ENCODE peak calls at places on chromosomes 11 and 22, in six cellular contexts. L is heart left ventricle, S is gastrocnemius medialis, N is MM.1S, Z is fibroblast of pulmonary artery, T is body of pancreas. K is an unnamed sample.
A peak's percentile ranks its signal among the peaks of the same experiment; 100 is the strongest.

GRCh38 chr11:128653828-128654231 is 40.0 kb upstream of the FLI1 start:
- DNase-seq in L (no peak), S (peak; percentile 45), N (no peak), Z (peak; percentile 56), T (peak; percentile 88), K (peak; percentile 81)

GRCh38 chr22:31451709-31452571 is 37.7 kb downstream of the EIF4ENIF1 start:
- DNase-seq in L (no peak), S (no peak), N (peak; percentile 37), Z (peak; percentile 72), T (no peak), K (peak; percentile 60)

GRCh38 chr11:134529212-134530096 is 117.4 kb upstream of the B3GAT1 start:
- DNase-seq in L (peak; percentile 6), S (no peak), N (no peak), Z (no peak), T (no peak), K (no peak)

GRCh38 chr22:31692186-31692886 is 30.3 kb upstream of the PISD start:
- DNase-seq in L (no peak), S (no peak), N (no peak), Z (peak; percentile 57), T (no peak), K (peak; percentile 54)

GRCh38 chr11:107752954-107753822 is 41.3 kb upstream of the SLN start:
- DNase-seq in L (no peak), S (no peak), N (no peak), Z (no peak), T (no peak), K (no peak)

GRCh38 chr22:20455709-20456063 is 18.1 kb upstream of the SCARF2 start:
- DNase-seq in L (no peak), S (no peak), N (no peak), Z (no peak), T (no peak), K (no peak)

GRCh38 chr11:119155733-119156492 is 7.1 kb downstream of the ABCG4 start:
- DNase-seq in L (no peak), S (no peak), N (peak; percentile 18), Z (no peak), T (peak; percentile 33), K (no peak)

GRCh38 chr22:37048133-37048532 is 3.4 kb upstream of the KCTD17 start:
- DNase-seq in L (no peak), S (no peak), N (no peak), Z (no peak), T (no peak), K (no peak)

GRCh38 chr11:16153951-16154350 is 202.4 kb downstream of the SOX6 start:
- DNase-seq in L (no peak), S (no peak), N (no peak), Z (no peak), T (no peak), K (peak; percentile 56)

GRCh38 chr11:3683039-3683438 is 11.9 kb upstream of the CHRNA10 start:
- DNase-seq in L (no peak), S (no peak), N (no peak), Z (no peak), T (no peak), K (no peak)

GRCh38 chr11:65366340-65366773 is 11.8 kb downstream of the TIGD3 start:
- DNase-seq in L (no peak), S (peak; percentile 57), N (peak; percentile 64), Z (peak; percentile 93), T (peak; percentile 71), K (peak; percentile 84)

GRCh38 chr11:67627788-67628624 is 1.7 kb downstream of the NUDT8 start:
- DNase-seq in L (no peak), S (no peak), N (no peak), Z (no peak), T (no peak), K (no peak)

GRCh38 chr22:37179126-37179470 is 8.9 kb downstream of the C1QTNF6 start:
- DNase-seq in L (no peak), S (peak; percentile 33), N (no peak), Z (no peak), T (no peak), K (no peak)

GRCh38 chr22:41917906-41918791 is 3.3 kb upstream of the SHISA8 start:
- DNase-seq in L (peak; percentile 59), S (peak; percentile 30), N (no peak), Z (peak; percentile 72), T (peak; percentile 36), K (peak; percentile 76)

GRCh38 chr22:24208012-24208749 is 26.9 kb downstream of the SUSD2 start:
- DNase-seq in L (peak; percentile 68), S (peak; percentile 66), N (no peak), Z (peak; percentile 99), T (peak; percentile 54), K (peak; percentile 97)

GRCh38 chr22:38071421-38072321 is 12.3 kb downstream of the SLC16A8 start:
- DNase-seq in L (no peak), S (no peak), N (no peak), Z (no peak), T (no peak), K (no peak)

GRCh38 chr11:68584991-68585524 is 99.3 kb upstream of the GAL start:
- DNase-seq in L (no peak), S (no peak), N (peak; percentile 71), Z (no peak), T (no peak), K (no peak)

GRCh38 chr22:25557218-25557617 is 7.3 kb upstream of the GRK3 start:
- DNase-seq in L (no peak), S (no peak), N (no peak), Z (no peak), T (no peak), K (no peak)

GRCh38 chr11:123461164-123461563 is 31.1 kb downstream of the GRAMD1B start:
- DNase-seq in L (peak; percentile 54), S (peak; percentile 93), N (no peak), Z (no peak), T (peak; percentile 14), K (no peak)

GRCh38 chr22:22593250-22593649 is 34.2 kb upstream of the PRAME start:
- DNase-seq in L (no peak), S (no peak), N (no peak), Z (no peak), T (no peak), K (no peak)

GRCh38 chr22:22593964-22594656 is 35.0 kb upstream of the PRAME start:
- DNase-seq in L (peak; percentile 13), S (no peak), N (peak; percentile 73), Z (peak; percentile 70), T (peak; percentile 69), K (peak; percentile 41)

GRCh38 chr22:22588485-22589164 is 29.6 kb upstream of the PRAME start:
- DNase-seq in L (no peak), S (no peak), N (no peak), Z (no peak), T (no peak), K (no peak)

GRCh38 chr22:22590136-22590891 is 31.2 kb upstream of the PRAME start:
- DNase-seq in L (no peak), S (no peak), N (no peak), Z (no peak), T (no peak), K (no peak)

GRCh38 chr22:22591348-22592299 is 32.6 kb upstream of the PRAME start:
- DNase-seq in L (no peak), S (no peak), N (no peak), Z (no peak), T (no peak), K (no peak)
- TF ChIP-seq CTCF in L (no peak), S (no peak), N (peak; percentile 24), Z (peak; percentile 19), T (no peak), K (no peak)

DNA sequence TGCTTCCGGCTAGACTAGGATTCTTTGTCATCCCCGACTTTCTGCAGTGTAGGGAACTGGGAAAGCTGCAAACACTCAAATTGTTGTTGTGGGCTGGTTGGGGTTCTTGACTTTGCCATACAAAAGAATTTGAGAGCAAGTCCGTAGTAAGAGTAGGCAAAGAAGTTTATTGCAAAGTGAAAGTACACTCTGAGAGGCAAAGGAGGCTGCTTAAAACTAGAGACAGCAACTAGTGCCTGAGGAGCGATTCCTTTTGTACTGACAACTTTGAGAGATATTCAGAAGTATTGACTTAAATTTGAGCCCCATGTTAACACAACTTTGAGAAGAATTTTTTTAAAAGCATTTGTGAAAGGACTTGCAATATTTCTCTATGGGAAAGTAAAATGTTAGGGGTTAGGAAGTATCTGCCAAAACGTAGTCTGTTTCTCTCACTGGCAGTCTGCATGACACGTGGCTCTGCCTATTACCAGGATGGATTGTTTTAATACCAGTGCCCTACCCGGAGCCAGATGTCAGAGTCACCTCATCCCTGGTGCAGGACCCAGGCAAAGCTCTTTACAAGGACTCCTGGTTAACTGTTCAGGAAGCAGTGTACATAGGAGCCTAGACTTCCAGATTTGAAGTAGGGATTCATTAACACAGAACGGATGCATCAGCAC is 85.0 kb upstream of the CLPB start:
- DNase-seq in L (no peak), S (no peak), N (no peak), Z (no peak), T (no peak), K (no peak)
- H3K4me3 ChIP-seq in L (peak overlapping the region; percentile 47), S (no peak overlapping the region), N (no peak overlapping the region), Z (peak overlapping the region; percentile 10), T (no peak overlapping the region), K (peak overlapping the region; percentile 0)

GRCh38 chr11:112440518-112440917 is 179.9 kb upstream of the PLET1 start:
- DNase-seq in L (no peak), S (no peak), N (no peak), Z (no peak), T (no peak), K (peak; percentile 43)

GRCh38 chr11:112437096-112437495 is 176.4 kb upstream of the PLET1 start:
- DNase-seq in L (no peak), S (no peak), N (no peak), Z (no peak), T (no peak), K (peak; percentile 88)

GRCh38 chr11:112439614-112440013 is 179.0 kb upstream of the PLET1 start:
- DNase-seq in L (no peak), S (no peak), N (no peak), Z (no peak), T (no peak), K (no peak)
- TF ChIP-seq CTCF in L (no peak), S (no peak), N (no peak), Z (no peak), T (no peak), K (no peak)

GRCh38 chr11:116500833-116501622 is 271.8 kb downstream of the BUD13 start:
- DNase-seq in L (no peak), S (no peak), N (no peak), Z (no peak), T (no peak), K (no peak)
- H3K4me3 ChIP-seq in L (no peak overlapping the region), S (no peak overlapping the region), N (no peak overlapping the region), Z (no peak overlapping the region), T (no peak overlapping the region), K (no peak overlapping the region)

GRCh38 chr22:27317156-27317555 is 484.4 kb downstream of the MN1 start:
- DNase-seq in L (no peak), S (no peak), N (no peak), Z (peak; percentile 28), T (no peak), K (no peak)
- TF ChIP-seq CTCF in L (no peak), S (no peak), N (no peak), Z (peak; percentile 31), T (no peak), K (no peak)

DNA sequence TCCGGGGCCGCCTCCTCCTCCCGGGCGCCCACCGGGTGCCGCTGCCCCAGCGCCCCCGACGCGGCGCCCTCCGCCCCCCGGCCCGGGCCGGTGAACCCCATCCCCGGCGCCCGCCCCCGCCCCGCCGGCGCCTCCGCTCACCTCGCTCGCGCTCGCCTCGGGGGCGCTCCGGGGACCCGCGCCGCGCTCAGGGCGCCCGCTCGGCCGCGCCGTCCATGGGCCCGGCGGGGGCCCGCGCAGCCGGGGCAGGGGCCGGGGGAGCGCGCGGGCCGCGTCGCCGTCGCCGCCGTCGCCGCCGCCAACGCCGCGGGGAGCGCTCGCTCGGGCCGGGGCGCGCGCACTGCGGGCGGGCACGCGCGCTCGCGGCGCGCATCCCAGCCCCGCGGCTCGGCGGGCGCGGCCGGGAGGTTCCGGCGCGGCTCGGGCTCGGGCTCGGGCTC is 291 bp downstream of the DUSP8 start:
- DNase-seq in L (no peak), S (no peak), N (no peak), Z (no peak), T (no peak), K (no peak)
- H3K4me3 ChIP-seq in L (peak overlapping the region; percentile 71), S (peak overlapping the region; percentile 54), N (no peak overlapping the region), Z (peak overlapping the region; percentile 55), T (no peak overlapping the region), K (peak overlapping the region; percentile 44)

K was measured in epithelial cell of esophagus.